ENCODE peak calls at places on chromosome 18, in seven cellular contexts. W is RPMI8226; K is WTC11; B is GM12878; O is NCI-H1092; S is activated T-cell treated with anti-CD3 and anti-CD28 coated beads, Interleukin-2, amount 50 U/mL, for 72 hours; Q is right atrium auricular region. V is an unnamed sample.

GRCh38 chr18:64119916-64120315 is 29.0 kb downstream of the LINC00305 start:
- DNase-seq in W (no peak), K (no peak), B (no peak), O (no peak), S (no peak), Q (no peak), V (no peak)

GRCh38 chr18:76081536-76081935 is 413.5 kb downstream of the ZNF516 start:
- DNase-seq in W (no peak), K (no peak), B (no peak), O (no peak), S (no peak), Q (no peak), V (no peak)

GRCh38 chr18:3172081-3172480 is 47.7 kb downstream of the MYOM1 start:
- DNase-seq in W (no peak), K (no peak), B (no peak), O (no peak), S (no peak), Q (no peak), V (no peak)

GRCh38 chr18:23281626-23282436 is 146.5 kb downstream of the CABLES1 start:
- DNase-seq in W (no peak), K (no peak), B (no peak), O (no peak), S (no peak), Q (no peak), V (no peak)

GRCh38 chr18:80148316-80149199 is 39.5 kb downstream of the ADNP2 start:
- DNase-seq in W (peak), K (no peak), B (no peak), O (no peak), S (no peak), Q (no peak), V (no peak)

GRCh38 chr18:49476664-49477411 is 10.2 kb downstream of the C18orf32 start:
- DNase-seq in W (peak), K (no peak), B (no peak), O (no peak), S (no peak), Q (no peak), V (no peak)

GRCh38 chr18:58514773-58515172 is 114.1 kb downstream of the ALPK2 start:
- DNase-seq in W (no peak), K (no peak), B (no peak), O (no peak), S (no peak), Q (no peak), V (no peak)

GRCh38 chr18:21735452-21736015 is 5.1 kb upstream of the MIB1 start:
- DNase-seq in W (peak), K (peak), B (no peak), O (no peak), S (peak), Q (no peak), V (no peak)

GRCh38 chr18:51077217-51077616 is 47.2 kb downstream of the SMAD4 start:
- DNase-seq in W (no peak), K (no peak), B (no peak), O (no peak), S (no peak), Q (no peak), V (no peak)

GRCh38 chr18:13216092-13216582 is 2.4 kb upstream of the LDLRAD4 start:
- DNase-seq in W (peak), K (peak), B (peak), O (peak), S (peak), Q (peak), V (no peak)

GRCh38 chr18:69401475-69402218 is 959 bp downstream of the DOK6 start:
- DNase-seq in W (no peak), K (peak), B (no peak), O (peak), S (no peak), Q (no peak), V (no peak)

GRCh38 chr18:49052891-49053644 is 102.3 kb upstream of the SMAD7 start:
- DNase-seq in W (no peak), K (no peak), B (no peak), O (no peak), S (no peak), Q (no peak), V (no peak)

GRCh38 chr18:50631831-50632285 is 72.0 kb downstream of the MAPK4 start:
- DNase-seq in W (no peak), K (no peak), B (no peak), O (no peak), S (no peak), Q (no peak), V (no peak)

GRCh38 chr18:31684279-31685096 is at the start of gene B4GALT6:
- DNase-seq in W (no peak), K (peak), B (no peak), O (peak), S (peak), Q (no peak), V (no peak)

GRCh38 chr18:26656944-26657536 is 108.7 kb upstream of the KCTD1 start:
- DNase-seq in W (peak), K (peak), B (no peak), O (peak), S (peak), Q (peak), V (no peak)

GRCh38 chr18:67406678-67407077 is 109.8 kb downstream of the DSEL start:
- DNase-seq in W (no peak), K (no peak), B (no peak), O (no peak), S (no peak), Q (no peak), V (no peak)

V was measured in chondrocyte.